ENCODE peak calls at places on chromosomes 3 and 15, in nine cellular contexts. F is sigmoid colon, J is ovary, Q is tibial nerve, X is stomach, V is HepG2, T is A549, N is GM12878, Y is esophagus muscularis mucosa. O is an unnamed sample.

GRCh38 chr15:45703670-45704328 is 69.0 kb downstream of the SQOR start:
- DNase-seq in F (no peak), J (no peak), Q (no peak), X (no peak), V (no peak), T (no peak), N (no peak), Y (no peak), O (no peak)

GRCh38 chr15:93973287-93973686 is 258.1 kb upstream of the MCTP2 start:
- DNase-seq in F (peak; percentile 89), J (no peak), Q (peak; percentile 74), X (no peak), V (no peak), T (no peak), N (no peak), Y (no peak), O (peak; percentile 27)

GRCh38 chr3:63849175-63849574 is 14.4 kb downstream of the THOC7 start:
- DNase-seq in F (no peak), J (no peak), Q (no peak), X (no peak), V (no peak), T (no peak), N (no peak), Y (no peak), O (no peak)

GRCh38 chr3:38617586-38617985 is 31.9 kb downstream of the SCN5A start:
- DNase-seq in F (no peak), J (no peak), Q (no peak), X (no peak), V (no peak), T (no peak), N (no peak), Y (no peak), O (no peak)

GRCh38 chr3:9497821-9498565 is 55.6 kb downstream of the LHFPL4 start:
- DNase-seq in F (no peak), J (no peak), Q (no peak), X (no peak), V (no peak), T (no peak), N (no peak), Y (no peak), O (no peak)

GRCh38 chr3:35832140-35832571 is 192.8 kb downstream of the ARPP21 start:
- DNase-seq in F (no peak), J (no peak), Q (no peak), X (no peak), V (peak; percentile 1), T (peak; percentile 15), N (no peak), Y (no peak), O (no peak)

GRCh38 chr3:171396048-171396447 is 64.2 kb downstream of the TNIK start:
- DNase-seq in F (no peak), J (no peak), Q (no peak), X (no peak), V (peak; percentile 3), T (no peak), N (no peak), Y (no peak), O (no peak)

GRCh38 chr3:164221297-164221696 is 857.0 kb downstream of the SI start:
- DNase-seq in F (no peak), J (no peak), Q (no peak), X (no peak), V (no peak), T (no peak), N (no peak), Y (no peak), O (no peak)

GRCh38 chr3:64489361-64490044 is 198.3 kb downstream of the ADAMTS9 start:
- DNase-seq in F (peak; percentile 66), J (peak; percentile 74), Q (no peak), X (peak; percentile 72), V (no peak), T (no peak), N (no peak), Y (no peak), O (peak; percentile 54)

GRCh38 chr3:120209425-120209824 is 75.6 kb downstream of the GPR156 start:
- DNase-seq in F (no peak), J (no peak), Q (no peak), X (no peak), V (no peak), T (no peak), N (no peak), Y (no peak), O (no peak)

GRCh38 chr15:75902129-75902557 is 1.5 kb upstream of the FBXO22 start:
- DNase-seq in F (no peak), J (no peak), Q (no peak), X (no peak), V (no peak), T (no peak), N (no peak), Y (no peak), O (no peak)

GRCh38 chr3:143972155-143972494 is 502 bp downstream of the DIPK2A start:
- DNase-seq in F (no peak), J (no peak), Q (peak; percentile 35), X (no peak), V (no peak), T (no peak), N (no peak), Y (no peak), O (no peak)

GRCh38 chr3:183584246-183584913 is 28.9 kb upstream of the KLHL6 start:
- DNase-seq in F (peak; percentile 82), J (peak; percentile 81), Q (peak; percentile 43), X (no peak), V (no peak), T (no peak), N (no peak), Y (no peak), O (peak; percentile 27)

GRCh38 chr3:131807822-131808221 is 227.0 kb downstream of the CPNE4 start:
- DNase-seq in F (no peak), J (no peak), Q (no peak), X (no peak), V (no peak), T (no peak), N (no peak), Y (no peak), O (no peak)

GRCh38 chr3:112086018-112086854 is at the start of gene C3orf52:
- DNase-seq in F (peak; percentile 86), J (peak; percentile 78), Q (peak; percentile 59), X (peak; percentile 94), V (peak; percentile 56), T (peak; percentile 94), N (no peak), Y (peak; percentile 93), O (peak; percentile 93)

GRCh38 chr3:112089956-112090898 is 4.0 kb downstream of the C3orf52 start:
- DNase-seq in F (no peak), J (no peak), Q (no peak), X (no peak), V (no peak), T (no peak), N (no peak), Y (no peak), O (no peak)

GRCh38 chr3:112086857-112087524 is 802 bp downstream of the C3orf52 start:
- DNase-seq in F (no peak), J (no peak), Q (no peak), X (no peak), V (no peak), T (peak; percentile 37), N (no peak), Y (no peak), O (no peak)

GRCh38 chr3:112088944-112089343 is 2.8 kb downstream of the C3orf52 start:
- DNase-seq in F (no peak), J (no peak), Q (no peak), X (no peak), V (no peak), T (no peak), N (no peak), Y (no peak), O (no peak)

GRCh38 chr3:112087746-112088145 is 1.6 kb downstream of the C3orf52 start:
- DNase-seq in F (no peak), J (no peak), Q (no peak), X (peak; percentile 43), V (no peak), T (no peak), N (no peak), Y (no peak), O (no peak)
- H3K4me3 ChIP-seq in F (no peak overlapping the region), J (no peak overlapping the region), Q (no peak overlapping the region), X (peak overlapping the region; percentile 51), V (no peak overlapping the region), T (no peak overlapping the region), N (no peak overlapping the region), Y (no peak overlapping the region), O (no peak overlapping the region)

GRCh38 chr3:16072420-16073110 is 101.9 kb upstream of the GALNT15 start:
- DNase-seq in F (no peak), J (no peak), Q (no peak), X (no peak), V (no peak), T (no peak), N (no peak), Y (no peak), O (no peak)
- TF ChIP-seq EP300 in F (no peak), J (no peak), Q (no peak), X (no peak), V (no peak), T (no peak), N (no peak), Y (no peak), O (no peak)

GRCh38 chr3:165768680-165769079 is 68.5 kb downstream of the BCHE start:
- DNase-seq in F (no peak), J (no peak), Q (no peak), X (no peak), V (no peak), T (no peak), N (no peak), Y (no peak), O (no peak)
- TF ChIP-seq POLR2A in F (no peak), J (no peak), Q (no peak), X (no peak), V (no peak), T (no peak), N (no peak), Y (no peak), O (no peak)

GRCh38 chr3:129432036-129432435 is 3.6 kb upstream of the EFCAB12 start:
- DNase-seq in F (no peak), J (no peak), Q (no peak), X (no peak), V (no peak), T (no peak), N (no peak), Y (no peak), O (no peak)

GRCh38 chr3:129428382-129429079 is at the start of gene EFCAB12:
- DNase-seq in F (peak; percentile 98), J (peak; percentile 97), Q (peak; percentile 96), X (peak; percentile 97), V (peak; percentile 77), T (peak; percentile 80), N (no peak), Y (peak; percentile 98), O (peak; percentile 96)

GRCh38 chr3:129429597-129429996 is 1.2 kb upstream of the EFCAB12 start:
- DNase-seq in F (no peak), J (no peak), Q (no peak), X (no peak), V (no peak), T (no peak), N (no peak), Y (no peak), O (no peak)

GRCh38 chr3:129428020-129428381 is 435 bp downstream of the EFCAB12 start:
- DNase-seq in F (no peak), J (no peak), Q (no peak), X (no peak), V (no peak), T (no peak), N (no peak), Y (no peak), O (no peak)

DNA sequence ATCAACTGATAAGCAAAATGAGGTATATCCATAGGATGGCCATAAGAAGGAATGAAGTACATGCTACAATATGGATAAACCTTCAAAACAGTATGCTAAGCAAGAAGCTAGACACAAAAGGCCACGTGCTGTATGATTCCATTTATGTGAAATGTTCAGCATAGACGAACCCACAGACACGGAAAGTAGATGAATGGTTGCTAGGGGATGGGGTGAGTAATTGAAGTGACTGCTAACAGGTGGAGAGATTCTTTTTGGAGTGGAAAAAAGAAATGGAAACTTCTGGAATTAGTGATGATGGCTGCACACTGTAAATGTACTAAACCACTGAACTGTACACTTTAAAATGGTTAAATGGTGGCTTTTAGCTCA is 630 bp upstream of the EFCAB12 start:
- DNase-seq in F (no peak), J (no peak), Q (no peak), X (no peak), V (no peak), T (no peak), N (no peak), Y (no peak), O (no peak)
- H3K4me3 ChIP-seq in F (no peak overlapping the region), J (peak overlapping the region; percentile 54), Q (peak overlapping the region; percentile 16), X (peak overlapping the region; percentile 73), V (peak overlapping the region; percentile 56), T (no peak overlapping the region), N (no peak overlapping the region), Y (peak overlapping the region; percentile 61), O (no peak overlapping the region)